ENCODE peak calls at places on chromosomes 5 and 9, in five cellular contexts. S is GM12865, T is tibial nerve, L is prostate gland, Y is Calu3. B is an unnamed sample.

GRCh38 chr5:172622091-172623046 is 18.7 kb upstream of the NEURL1B start:
- DNase-seq in S (no peak), T (no peak), L (no peak), Y (no peak), B (no peak)

GRCh38 chr5:56088967-56089829 is 94.4 kb upstream of the IL6ST start:
- DNase-seq in S (peak), T (no peak), L (no peak), Y (no peak), B (no peak)

GRCh38 chr5:16507716-16508115 is 42.1 kb upstream of the ZNF622 start:
- DNase-seq in S (no peak), T (no peak), L (no peak), Y (no peak), B (no peak)

GRCh38 chr5:55691265-55692105 is 20.6 kb downstream of the SLC38A9 start:
- DNase-seq in S (peak), T (no peak), L (no peak), Y (no peak), B (no peak)

GRCh38 chr5:122053181-122054109 is 24.6 kb downstream of the LOX start:
- DNase-seq in S (no peak), T (no peak), L (no peak), Y (no peak), B (no peak)

GRCh38 chr5:150522504-150523464 is 14.9 kb downstream of the NDST1 start:
- DNase-seq in S (no peak), T (no peak), L (no peak), Y (no peak), B (no peak)

GRCh38 chr9:16252631-16253030 is 617.8 kb downstream of the BNC2 start:
- DNase-seq in S (no peak), T (no peak), L (no peak), Y (no peak), B (no peak)

GRCh38 chr9:87276851-87277251 is 220.8 kb upstream of the DAPK1 start:
- DNase-seq in S (peak), T (no peak), L (no peak), Y (no peak), B (no peak)

GRCh38 chr9:109411818-109412352 is 86.2 kb downstream of the PTPN3 start:
- DNase-seq in S (peak), T (no peak), L (no peak), Y (no peak), B (no peak)

GRCh38 chr9:33778700-33779351 is 16.5 kb upstream of the PRSS3 start:
- DNase-seq in S (peak), T (no peak), L (peak), Y (peak), B (no peak)

GRCh38 chr5:163569284-163569683 is 63.9 kb downstream of the MAT2B start:
- DNase-seq in S (no peak), T (no peak), L (no peak), Y (no peak), B (no peak)
- TF ChIP-seq CTCF in S (no peak), T (no peak), L (peak), Y (no peak), B (no peak)

GRCh38 chr5:106759152-106759551 is 911.6 kb downstream of the EFNA5 start:
- DNase-seq in S (no peak), T (no peak), L (no peak), Y (no peak), B (no peak)

GRCh38 chr5:106759581-106759980 is 911.2 kb downstream of the EFNA5 start:
- DNase-seq in S (peak), T (no peak), L (no peak), Y (peak), B (no peak)

GRCh38 chr5:106757672-106758071 is 913.1 kb downstream of the EFNA5 start:
- DNase-seq in S (peak), T (no peak), L (no peak), Y (no peak), B (no peak)

GRCh38 chr5:106755789-106756188 is 914.9 kb downstream of the EFNA5 start:
- DNase-seq in S (peak), T (no peak), L (no peak), Y (no peak), B (no peak)

DNA sequence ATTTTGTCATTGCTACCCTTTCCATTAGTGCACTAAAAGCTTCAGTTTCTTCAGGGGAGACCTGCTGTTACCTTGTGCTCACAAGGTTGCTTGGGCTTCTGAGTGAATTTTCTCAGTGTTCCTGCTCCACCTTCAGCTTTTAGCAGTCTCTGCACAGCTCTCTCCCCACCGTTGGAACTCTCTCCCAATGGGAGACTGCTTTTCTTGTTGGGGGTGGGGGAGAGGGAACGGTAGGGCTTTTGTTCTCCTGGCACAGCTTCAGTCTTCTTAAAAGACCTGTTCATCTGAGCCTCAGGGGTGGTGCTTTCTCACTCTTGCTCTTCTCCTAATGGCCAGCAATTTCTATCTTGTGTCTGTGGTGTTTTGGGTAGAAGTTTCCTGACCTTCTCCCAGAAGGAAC is 915.7 kb downstream of the EFNA5 start:
- DNase-seq in S (no peak), T (no peak), L (no peak), Y (no peak), B (no peak)
- TF ChIP-seq CTCF in S (no peak), T (no peak), L (no peak), Y (no peak), B (no peak)

GRCh38 chr5:61349935-61350334 is 17.9 kb downstream of the ZSWIM6 start:
- DNase-seq in S (no peak), T (no peak), L (no peak), Y (no peak), B (no peak)

GRCh38 chr5:61348437-61348836 is 16.4 kb downstream of the ZSWIM6 start:
- DNase-seq in S (no peak), T (no peak), L (no peak), Y (no peak), B (no peak)

GRCh38 chr5:61344187-61344944 is 12.3 kb downstream of the ZSWIM6 start:
- DNase-seq in S (no peak), T (no peak), L (no peak), Y (no peak), B (no peak)

GRCh38 chr5:61346511-61346910 is 14.5 kb downstream of the ZSWIM6 start:
- DNase-seq in S (no peak), T (no peak), L (no peak), Y (no peak), B (no peak)

DNA sequence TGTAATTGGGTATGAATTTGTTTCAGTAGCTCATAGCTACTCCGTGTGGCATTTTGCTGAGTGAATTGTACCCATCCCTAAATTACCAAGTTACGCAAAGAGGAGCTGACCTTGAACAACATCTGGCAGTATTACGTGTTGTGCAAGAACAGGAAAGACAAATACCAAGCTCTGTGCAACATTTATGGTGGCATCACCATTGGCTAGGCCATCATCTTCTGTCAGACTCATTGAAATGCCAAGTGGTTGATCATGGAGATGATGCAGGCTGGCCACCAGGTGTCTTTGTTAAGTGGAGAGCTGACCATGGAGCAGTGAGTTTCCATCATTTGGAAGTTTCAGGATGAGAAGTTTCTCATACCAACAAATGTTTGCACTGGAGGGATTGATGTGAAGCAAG is 15.0 kb downstream of the ZSWIM6 start:
- DNase-seq in S (no peak), T (no peak), L (no peak), Y (no peak), B (no peak)
- TF ChIP-seq CTCF in S (no peak), T (no peak), L (no peak), Y (no peak), B (no peak)

GRCh38 chr5:79684782-79685181 is 4.9 kb upstream of the CMYA5 start:
- DNase-seq in S (no peak), T (no peak), L (no peak), Y (no peak), B (no peak)

GRCh38 chr5:79687911-79688310 is 1.7 kb upstream of the CMYA5 start:
- DNase-seq in S (no peak), T (no peak), L (no peak), Y (no peak), B (no peak)

GRCh38 chr5:79689541-79690466 is at the start of gene CMYA5:
- DNase-seq in S (no peak), T (no peak), L (peak), Y (peak), B (no peak)

GRCh38 chr5:79686799-79687198 is 2.8 kb upstream of the CMYA5 start:
- DNase-seq in S (no peak), T (no peak), L (no peak), Y (no peak), B (no peak)

DNA sequence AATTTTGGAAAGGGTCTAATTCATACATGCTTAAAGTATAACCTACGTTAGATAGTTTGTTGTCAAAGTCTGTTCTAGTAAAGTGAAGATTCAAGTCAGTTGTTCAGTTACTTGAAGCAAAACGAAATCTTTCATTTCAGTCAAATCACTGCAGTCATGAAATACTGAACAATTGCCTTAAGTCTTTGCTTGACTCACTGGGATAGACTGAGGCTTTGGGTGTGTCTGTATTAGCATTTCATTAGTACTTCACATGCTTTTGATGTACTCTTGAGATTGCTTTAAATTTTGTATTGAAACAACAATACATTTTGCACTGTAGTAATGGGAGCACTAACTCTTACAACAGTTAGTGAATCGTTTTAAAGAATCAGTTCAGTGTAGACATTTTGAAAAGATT is 4.0 kb upstream of the CMYA5 start:
- DNase-seq in S (no peak), T (no peak), L (no peak), Y (no peak), B (no peak)
- TF ChIP-seq CTCF in S (no peak), T (no peak), L (no peak), Y (no peak), B (no peak)

GRCh38 chr9:85602742-85603141 is 139.0 kb downstream of the AGTPBP1 start:
- DNase-seq in S (no peak), T (no peak), L (no peak), Y (no peak), B (no peak)
- TF ChIP-seq CTCF in S (no peak), T (no peak), L (no peak), Y (no peak), B (no peak)

GRCh38 chr9:36450110-36450732 is 50.2 kb upstream of the RNF38 start:
- DNase-seq in S (peak), T (no peak), L (peak), Y (peak), B (no peak)
- TF ChIP-seq CTCF in S (peak), T (peak), L (peak), Y (no peak), B (no peak)

GRCh38 chr5:14687023-14687665 is 22.6 kb downstream of the OTULIN start:
- DNase-seq in S (no peak), T (no peak), L (no peak), Y (no peak), B (no peak)
- TF ChIP-seq CTCF in S (no peak), T (no peak), L (peak), Y (no peak), B (no peak)

GRCh38 chr5:44808435-44809214 is at the start of gene MRPS30:
- DNase-seq in S (peak), T (peak), L (peak), Y (peak), B (peak)
- TF ChIP-seq CTCF in S (peak), T (peak), L (peak), Y (no peak), B (no peak)

GRCh38 chr5:170126626-170127025 is 20.9 kb downstream of the FOXI1 start:
- DNase-seq in S (no peak), T (no peak), L (no peak), Y (no peak), B (no peak)

GRCh38 chr5:170132642-170133448 is 27.1 kb downstream of the FOXI1 start:
- DNase-seq in S (no peak), T (no peak), L (no peak), Y (no peak), B (no peak)

GRCh38 chr5:170126061-170126460 is 20.4 kb downstream of the FOXI1 start:
- DNase-seq in S (no peak), T (no peak), L (no peak), Y (no peak), B (no peak)

GRCh38 chr5:170135796-170136490 is 30.2 kb downstream of the FOXI1 start:
- DNase-seq in S (no peak), T (no peak), L (no peak), Y (no peak), B (no peak)

DNA sequence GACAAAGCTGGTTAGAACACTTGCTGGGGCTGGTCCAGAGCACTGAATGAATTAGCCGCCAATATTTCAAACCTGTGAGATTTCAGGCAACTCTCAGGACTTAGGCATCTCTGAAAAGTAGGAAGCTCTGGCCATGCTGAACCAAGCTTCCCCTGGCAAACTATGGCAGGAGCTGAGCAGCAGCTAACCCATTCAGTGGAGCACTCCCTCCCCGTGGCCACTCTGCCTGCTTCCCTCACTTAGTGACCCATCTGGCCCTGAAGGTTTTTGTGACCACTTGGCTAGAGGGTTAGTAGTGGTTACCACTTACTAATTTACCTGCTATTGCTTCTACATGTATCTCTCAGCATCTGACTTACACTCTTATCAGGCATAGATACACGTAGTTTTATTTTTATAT is 25.5 kb downstream of the FOXI1 start:
- DNase-seq in S (no peak), T (no peak), L (no peak), Y (no peak), B (no peak)
- TF ChIP-seq CTCF in S (no peak), T (no peak), L (no peak), Y (no peak), B (no peak)